ENCODE peak calls at places on chromosomes 3 and 15, in seven cellular contexts. N, F, W, H, D, S and X are unnamed samples.

GRCh38 chr3:122392868-122393844 is 9.2 kb downstream of the FAM162A start:
- DNase-seq in N (no peak), F (no peak), W (peak), H (peak), D (no peak), S (peak), X (no peak)

GRCh38 chr3:124467980-124468902 is 262.0 kb upstream of the UMPS start:
- DNase-seq in N (peak), F (peak), W (peak), H (peak), D (peak), S (peak), X (peak)

GRCh38 chr15:45134682-45135604 is 5.1 kb downstream of the DUOX1 start:
- DNase-seq in N (peak), F (no peak), W (peak), H (no peak), D (peak), S (no peak), X (no peak)

GRCh38 chr3:148923592-148923991 is 58.5 kb downstream of the CPA3 start:
- DNase-seq in N (no peak), F (no peak), W (no peak), H (no peak), D (no peak), S (no peak), X (no peak)

GRCh38 chr3:27311400-27311799 is 57.8 kb downstream of the NEK10 start:
- DNase-seq in N (no peak), F (peak), W (no peak), H (peak), D (no peak), S (no peak), X (no peak)

GRCh38 chr3:18987862-18988447 is 160.4 kb upstream of the KCNH8 start:
- DNase-seq in N (no peak), F (no peak), W (no peak), H (no peak), D (peak), S (no peak), X (no peak)

GRCh38 chr3:80586338-80586737 is 818.5 kb upstream of the ROBO1 start:
- DNase-seq in N (no peak), F (no peak), W (no peak), H (no peak), D (no peak), S (no peak), X (no peak)

GRCh38 chr3:63933459-63933858 is 21.3 kb upstream of the SCAANT1 start:
- DNase-seq in N (no peak), F (no peak), W (no peak), H (no peak), D (no peak), S (peak), X (no peak)

GRCh38 chr3:11749486-11749885 is 97.2 kb downstream of the TAMM41 start:
- DNase-seq in N (no peak), F (no peak), W (no peak), H (no peak), D (no peak), S (no peak), X (no peak)

GRCh38 chr3:133890972-133891644 is 4.6 kb downstream of the RAB6B start:
- DNase-seq in N (no peak), F (no peak), W (no peak), H (no peak), D (no peak), S (no peak), X (no peak)

GRCh38 chr15:47434641-47435040 is 282.7 kb upstream of the SEMA6D start:
- DNase-seq in N (no peak), F (no peak), W (no peak), H (no peak), D (no peak), S (no peak), X (no peak)

GRCh38 chr3:194269610-194270145 is 81.5 kb downstream of the CPN2 start:
- DNase-seq in N (peak), F (peak), W (no peak), H (peak), D (peak), S (no peak), X (peak)

GRCh38 chr3:160616721-160617120 is 51.4 kb upstream of the KPNA4 start:
- DNase-seq in N (no peak), F (peak), W (no peak), H (peak), D (no peak), S (no peak), X (no peak)